ENCODE peak calls at places on chromosomes 3 and 15, in four cellular contexts. N, W, P and E are unnamed samples.

GRCh38 chr15:97156739-97157265 is 803.7 kb upstream of the ARRDC4 start:
- DNase-seq in W (no peak), P (no peak), N (no peak), E (no peak)

GRCh38 chr15:67082007-67082536 is 16.7 kb downstream of the SMAD3 start:
- DNase-seq in N (no peak), P (no peak), W (no peak), E (no peak)

GRCh38 chr15:63203451-63204090 is 14.2 kb downstream of the RAB8B start:
- DNase-seq in N (no peak), P (no peak), W (no peak), E (no peak)

GRCh38 chr3:44223274-44223673 is 18.4 kb upstream of the TOPAZ1 start:
- DNase-seq in P (no peak), W (no peak), N (no peak), E (no peak)

GRCh38 chr3:183537295-183537730 is 18.2 kb downstream of the KLHL6 start:
- DNase-seq in W (no peak), N (no peak), P (no peak), E (no peak)

GRCh38 chr3:16391936-16392536 is 121.5 kb downstream of the RFTN1 start:
- DNase-seq in P (no peak), N (no peak), W (no peak), E (no peak)

GRCh38 chr3:98596902-98597500 is 3.6 kb upstream of the CPOX start:
- DNase-seq in N (peak), P (no peak), W (no peak), E (no peak)

GRCh38 chr3:7651213-7651612 is 790.3 kb downstream of the GRM7 start:
- DNase-seq in P (no peak), W (no peak), N (no peak), E (no peak)

GRCh38 chr15:88630141-88630721 is 8.6 kb upstream of the ISG20 start:
- DNase-seq in N (no peak), P (no peak), W (no peak), E (no peak)

GRCh38 chr15:96264351-96264798 is 66.1 kb upstream of the NR2F2 start:
- DNase-seq in P (no peak), N (peak), W (peak), E (no peak)

GRCh38 chr15:65578904-65579728 is 31.8 kb downstream of the INTS14 start:
- DNase-seq in P (no peak), N (no peak), W (no peak), E (no peak)

GRCh38 chr15:85025516-85026279 is 44.0 kb downstream of the PDE8A start:
- DNase-seq in N (no peak), W (no peak), P (no peak), E (no peak)

GRCh38 chr15:26838742-26839460 is 28.0 kb upstream of the GABRA5 start:
- DNase-seq in N (no peak), W (no peak), P (no peak), E (no peak)

GRCh38 chr15:39338251-39338650 is 242.6 kb upstream of the THBS1 start:
- DNase-seq in N (no peak), P (no peak), W (no peak), E (no peak)

GRCh38 chr15:52020253-52021085 is 1.4 kb downstream of the MAPK6 start:
- DNase-seq in W (no peak), P (no peak), N (no peak), E (no peak)

GRCh38 chr3:49351521-49352011 is 6.6 kb downstream of the GPX1 start:
- DNase-seq in P (no peak), W (no peak), N (no peak), E (no peak)

GRCh38 chr15:80567721-80568157 is 127.4 kb upstream of the ABHD17C start:
- DNase-seq in W (no peak), N (peak), P (peak), E (no peak)

GRCh38 chr3:46359748-46360509 is 6.0 kb downstream of the CCR2 start:
- DNase-seq in P (no peak), W (no peak), N (no peak), E (no peak)

GRCh38 chr15:64461577-64462162 is 1.3 kb downstream of the ZNF609 start:
- DNase-seq in P (no peak), W (no peak), N (peak), E (no peak)

GRCh38 chr3:77328631-77329030 is 288.7 kb downstream of the ROBO2 start:
- DNase-seq in W (no peak), N (no peak), P (no peak), E (no peak)

GRCh38 chr3:133192967-133193366 is 154.8 kb downstream of the TMEM108 start:
- DNase-seq in N (no peak), W (no peak), P (no peak), E (no peak)

GRCh38 chr3:101784850-101785613 is 6.0 kb downstream of the NXPE3 start:
- DNase-seq in W (no peak), N (no peak), P (no peak), E (no peak)

GRCh38 chr3:184765047-184765729 is 46.8 kb upstream of the VPS8 start:
- DNase-seq in P (no peak), N (no peak), W (no peak), E (no peak)

GRCh38 chr3:55461896-55462295 is 25.2 kb downstream of the WNT5A start:
- DNase-seq in P (no peak), W (no peak), N (no peak), E (no peak)

GRCh38 chr3:195566797-195567196 is 16.9 kb downstream of the APOD start:
- DNase-seq in W (no peak), N (no peak), P (no peak), E (no peak)

GRCh38 chr3:43072361-43072760 is 33.5 kb downstream of the POMGNT2 start:
- DNase-seq in N (no peak), W (no peak), P (no peak), E (no peak)

GRCh38 chr3:172653004-172653403 is 57.9 kb downstream of the NCEH1 start:
- DNase-seq in N (no peak), P (no peak), W (peak), E (no peak)

GRCh38 chr15:43776718-43777292 is at the start of gene ELL3:
- DNase-seq in W (peak), N (peak), P (peak), E (peak)

GRCh38 chr3:71060536-71060935 is 523.0 kb downstream of the FOXP1 start:
- DNase-seq in N (peak), P (no peak), W (no peak), E (no peak)

GRCh38 chr15:29128671-29129070 is 141.0 kb downstream of the NSMCE3 start:
- DNase-seq in W (no peak), P (no peak), N (no peak), E (no peak)

GRCh38 chr15:95653361-95653805 is 677.1 kb upstream of the NR2F2 start:
- DNase-seq in P (no peak), N (no peak), W (no peak), E (no peak)

GRCh38 chr3:41267975-41268640 is 68.8 kb downstream of the CTNNB1 start:
- DNase-seq in W (no peak), P (no peak), N (peak), E (no peak)

GRCh38 chr3:194777729-194778128 is 92.0 kb downstream of the FAM43A start:
- DNase-seq in W (no peak), N (no peak), P (no peak), E (no peak)

GRCh38 chr15:22869856-22870255 is 31.4 kb downstream of the NIPA2 start:
- DNase-seq in N (no peak), W (no peak), P (no peak), E (no peak)

DNA sequence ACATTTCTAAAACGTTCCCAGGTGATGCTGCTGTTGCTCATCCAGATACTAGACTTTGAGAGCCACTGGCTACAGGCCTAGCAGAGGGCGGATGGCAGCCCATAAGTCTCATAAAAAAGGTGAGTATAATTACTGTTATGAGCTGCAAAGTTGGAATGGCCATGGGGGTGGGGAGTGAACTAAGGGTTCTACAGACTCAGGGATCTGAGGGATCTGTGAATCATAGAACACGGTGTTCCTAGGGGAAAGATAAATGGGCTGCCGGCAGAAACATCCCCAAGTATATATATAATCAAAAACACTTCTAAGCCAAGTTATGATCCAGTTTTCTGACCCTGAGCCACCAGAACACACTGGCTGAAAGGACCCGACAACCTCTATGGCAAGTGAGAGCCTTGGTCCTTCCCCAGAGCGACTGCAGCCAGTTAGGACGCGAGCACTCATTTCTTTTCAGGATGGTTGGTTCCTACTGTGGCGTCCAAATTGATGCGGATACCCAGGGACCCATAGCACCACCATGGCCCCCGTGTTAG is 7.9 kb upstream of the SYNM start:
- DNase-seq in N (no peak), P (no peak), W (no peak), E (no peak)
- TF ChIP-seq EP300 in N (no peak), P (no peak), W (peak), E (peak)

DNA sequence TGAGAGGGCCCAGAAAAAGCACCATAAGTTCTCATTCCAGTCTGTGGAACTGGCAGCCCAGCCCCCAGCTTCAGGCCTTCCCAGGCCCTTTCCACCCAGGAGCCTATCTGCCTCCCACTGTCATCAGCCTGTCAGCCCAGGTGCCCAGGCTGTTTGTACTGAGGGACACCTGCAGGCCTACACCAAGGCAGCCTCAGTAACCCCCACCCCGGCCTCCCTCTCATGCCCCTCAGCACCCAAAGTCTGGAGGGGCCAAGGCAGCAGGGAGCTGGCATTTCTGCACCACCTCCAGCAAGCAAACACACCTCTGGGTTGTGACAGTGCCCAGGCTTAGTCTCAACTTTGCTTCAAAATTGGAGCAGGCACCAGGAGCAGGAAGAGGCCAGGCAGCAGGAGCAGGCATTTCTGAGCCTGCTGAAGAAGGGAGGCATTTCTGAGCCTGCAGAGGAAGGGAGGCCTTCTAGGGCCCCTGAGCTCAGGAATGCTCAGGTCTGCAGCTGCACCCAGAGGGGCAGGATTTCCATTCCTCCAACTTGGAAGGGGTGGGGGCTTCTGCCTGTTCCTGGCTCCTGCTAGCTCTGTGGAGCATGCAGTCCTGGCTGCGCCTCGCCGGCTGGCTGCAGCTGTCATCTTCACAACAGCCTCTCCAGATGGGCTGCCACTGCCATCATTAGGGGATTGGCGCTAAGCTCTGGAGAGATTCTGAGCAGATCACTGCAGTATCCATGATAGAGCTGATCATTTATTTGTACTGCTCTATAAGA is 396.1 kb downstream of the UNC13C start:
- DNase-seq in W (no peak), P (no peak), N (no peak), E (peak)
- TF ChIP-seq EP300 in W (no peak), P (no peak), N (no peak), E (no peak)

DNA sequence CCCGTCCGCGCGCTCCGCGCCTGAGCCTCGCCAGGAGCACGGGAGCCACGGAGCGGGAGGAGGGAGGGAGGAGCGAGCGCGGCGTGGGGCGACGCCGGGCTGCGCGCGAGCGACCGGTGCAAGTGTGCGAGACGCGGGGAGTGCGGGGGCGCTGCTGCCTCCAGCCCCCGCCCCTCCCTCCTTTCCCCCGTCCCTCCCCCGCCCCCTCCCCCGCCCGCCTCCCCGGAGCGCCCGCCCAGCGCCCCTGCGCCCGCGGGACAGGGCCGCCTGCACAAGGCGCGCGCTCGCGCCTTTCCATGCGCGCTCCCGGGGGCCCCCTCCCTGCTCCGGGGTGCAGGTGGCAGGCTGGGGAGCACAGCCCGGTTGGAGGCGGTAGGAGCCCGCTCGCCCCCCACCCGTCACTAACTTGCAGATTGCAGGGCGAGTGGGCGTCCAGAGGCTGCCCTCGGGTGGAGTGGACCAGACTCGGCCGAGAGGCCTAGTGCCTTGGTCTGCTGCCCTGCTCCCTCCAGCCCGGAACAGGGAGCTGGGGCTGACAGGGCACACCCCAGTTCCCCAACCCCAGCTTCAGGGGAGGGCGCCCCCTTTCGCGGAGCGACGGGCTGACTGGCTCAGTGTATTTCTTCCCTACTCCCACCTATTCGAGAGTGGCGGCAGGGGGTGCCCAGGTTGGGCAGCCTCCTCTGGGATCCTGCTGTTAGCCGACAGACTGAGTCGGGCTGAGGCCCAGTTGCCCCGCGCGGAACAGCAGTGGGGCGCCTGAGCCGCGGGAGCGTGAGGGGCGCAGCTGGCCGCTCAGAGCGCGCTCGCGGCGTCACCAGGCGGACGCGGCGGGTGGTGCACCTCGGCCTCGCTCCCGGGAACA is at the start of gene WNT7A:
- DNase-seq in P (no peak), N (no peak), W (no peak), E (peak)
- TF ChIP-seq EP300 in P (no peak), N (no peak), W (no peak), E (no peak)

GRCh38 chr15:37979597-37979996 is 45.2 kb downstream of the TMCO5A start:
- DNase-seq in W (no peak), P (no peak), N (no peak), E (no peak)

GRCh38 chr15:37980010-37980409 is 45.6 kb downstream of the TMCO5A start:
- DNase-seq in P (no peak), N (no peak), W (no peak), E (no peak)

GRCh38 chr15:37984368-37984767 is 49.9 kb downstream of the TMCO5A start:
- DNase-seq in W (no peak), N (no peak), P (no peak), E (no peak)

GRCh38 chr15:37978231-37978630 is 43.8 kb downstream of the TMCO5A start:
- DNase-seq in P (no peak), W (no peak), N (no peak), E (no peak)

GRCh38 chr15:37981781-37982180 is 47.3 kb downstream of the TMCO5A start:
- DNase-seq in P (no peak), N (peak), W (no peak), E (no peak)
- TF ChIP-seq EP300 in P (no peak), N (no peak), W (no peak), E (no peak)

GRCh38 chr3:143349455-143349854 is 229.9 kb downstream of the CHST2 start:
- DNase-seq in N (no peak), P (no peak), W (no peak), E (no peak)

GRCh38 chr3:143343031-143343430 is 223.5 kb downstream of the CHST2 start:
- DNase-seq in N (no peak), W (no peak), P (no peak), E (no peak)

GRCh38 chr3:143343944-143344343 is 224.4 kb downstream of the CHST2 start:
- DNase-seq in P (no peak), W (no peak), N (no peak), E (no peak)

GRCh38 chr3:143348486-143349327 is 229.1 kb downstream of the CHST2 start:
- DNase-seq in N (no peak), W (no peak), P (no peak), E (no peak)

DNA sequence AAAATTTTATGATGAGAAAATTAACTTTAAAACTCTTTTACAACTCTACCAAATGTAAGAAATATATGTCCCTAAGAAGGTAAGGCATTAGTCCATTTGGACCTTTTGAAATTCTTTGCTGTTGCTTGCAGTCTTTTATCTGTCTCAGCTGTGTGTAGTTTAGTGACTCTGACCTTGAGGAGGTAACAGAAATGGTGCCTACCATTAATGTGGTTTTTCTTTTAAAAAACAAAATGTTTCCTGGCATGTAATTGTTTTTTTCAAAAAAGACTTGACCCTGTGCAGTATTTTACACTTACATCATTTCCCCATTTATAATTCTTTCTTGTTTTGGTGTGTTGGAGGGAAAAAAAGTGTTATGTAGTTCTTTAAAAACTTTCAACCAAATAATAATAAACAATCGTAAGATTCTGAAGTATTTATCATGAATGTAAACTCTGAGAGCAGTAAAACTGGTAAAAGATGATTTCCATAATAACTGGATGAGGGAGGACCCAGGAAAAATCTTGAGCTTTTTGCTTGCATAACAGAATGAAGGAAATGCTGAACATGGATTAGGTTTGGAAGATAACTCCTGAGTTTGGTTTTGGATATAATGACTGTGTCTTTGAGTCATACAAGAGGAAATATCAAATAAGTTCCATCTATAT is 225.1 kb downstream of the CHST2 start:
- DNase-seq in N (no peak), W (no peak), P (no peak), E (no peak)
- TF ChIP-seq EP300 in N (no peak), W (no peak), P (no peak), E (no peak)